ENCODE peak calls at places on chromosome 14, in seven cellular contexts. E is coronary artery, W is transverse colon, F is upper lobe of right lung, U is ovary, G is OCI-LY7, H is IMR-90. Y is an unnamed sample.

GRCh38 chr14:101116065-101116464 is 212.5 kb upstream of the RTL1 start:
- DNase-seq in H (no peak), U (no peak), G (no peak), F (no peak), W (no peak), E (no peak), Y (no peak)

GRCh38 chr14:29339491-29339890 is 572.9 kb downstream of the FOXG1 start:
- DNase-seq in E (no peak), W (no peak), F (no peak), G (no peak), U (no peak), H (peak; percentile 26), Y (no peak)

GRCh38 chr14:77025744-77026165 is 2.8 kb downstream of the IRF2BPL start:
- DNase-seq in U (peak; percentile 50), E (no peak), H (no peak), W (no peak), G (no peak), F (peak; percentile 71), Y (peak; percentile 31)

GRCh38 chr14:37590096-37590809 is 4.8 kb downstream of the FOXA1 start:
- DNase-seq in H (no peak), G (no peak), F (no peak), W (no peak), U (no peak), E (no peak), Y (no peak)

GRCh38 chr14:87990687-87991086 is 2.3 kb downstream of the GALC start:
- DNase-seq in E (no peak), H (no peak), G (no peak), W (no peak), U (no peak), F (no peak), Y (no peak)

GRCh38 chr14:85461432-85462133 is 68.4 kb upstream of the FLRT2 start:
- DNase-seq in W (no peak), F (no peak), U (no peak), G (no peak), H (no peak), E (no peak), Y (no peak)

GRCh38 chr14:95527392-95528002 is 7.4 kb upstream of the GLRX5 start:
- DNase-seq in H (peak; percentile 84), U (peak; percentile 70), W (peak; percentile 65), F (no peak), G (peak; percentile 66), E (no peak), Y (no peak)

GRCh38 chr14:102988054-102988453 is 65.6 kb downstream of the AMN start:
- DNase-seq in U (no peak), H (no peak), F (no peak), G (no peak), E (no peak), W (no peak), Y (no peak)

GRCh38 chr14:38808734-38809455 is 294.1 kb downstream of the SEC23A start:
- DNase-seq in U (no peak), F (no peak), E (no peak), W (peak; percentile 86), G (no peak), H (no peak), Y (no peak)

DNA sequence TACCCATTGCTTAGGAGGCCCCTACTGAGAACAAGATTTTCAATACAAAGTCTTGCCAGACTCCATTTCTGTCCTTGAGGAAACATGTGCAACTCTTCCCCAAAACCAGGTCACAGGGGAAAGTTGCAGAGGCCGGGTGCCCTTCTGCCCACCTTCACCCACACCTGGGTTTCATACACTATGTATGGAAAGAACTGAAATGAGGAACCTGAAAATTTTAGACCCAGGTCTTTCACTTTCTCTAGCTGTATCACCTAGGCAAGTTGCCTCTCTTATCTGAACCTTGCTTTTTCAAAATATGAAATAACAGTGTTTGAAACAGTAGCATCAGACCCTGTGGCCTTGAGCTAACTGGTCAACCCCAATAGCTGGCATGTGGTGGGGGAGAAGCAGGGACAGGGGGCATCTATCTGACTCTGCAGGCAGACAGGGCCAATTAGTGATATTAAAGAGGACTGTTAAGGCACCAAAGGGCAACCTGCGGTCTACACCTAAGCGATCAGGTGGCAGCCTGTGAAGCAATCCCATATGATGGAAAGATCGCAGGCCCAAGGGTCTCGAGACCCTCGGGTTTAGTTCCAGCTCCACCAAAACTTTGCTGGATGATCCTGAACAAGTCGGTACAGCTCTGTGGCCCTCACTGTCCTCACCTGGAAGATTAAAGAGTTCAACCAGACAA is 346.5 kb downstream of the BCL11B start:
- DNase-seq in F (no peak), U (no peak), E (no peak), H (no peak), G (peak; percentile 52), W (no peak), Y (no peak)
- H3K27ac ChIP-seq in F (no peak overlapping the region), U (no peak overlapping the region), E (no peak overlapping the region), H (no peak overlapping the region), G (peak overlapping the region; percentile 62), W (no peak overlapping the region), Y (no peak overlapping the region)

GRCh38 chr14:69616408-69616773 is 5.0 kb downstream of the SUSD6 start:
- DNase-seq in F (no peak), G (no peak), E (no peak), U (no peak), W (no peak), H (no peak), Y (no peak)
- H3K4me3 ChIP-seq in F (peak overlapping the region; percentile 23), G (peak overlapping the region; percentile 78), E (peak overlapping the region; percentile 49), U (no peak overlapping the region), W (no peak overlapping the region), H (peak overlapping the region; percentile 23), Y (peak overlapping the region; percentile 49)

DNA sequence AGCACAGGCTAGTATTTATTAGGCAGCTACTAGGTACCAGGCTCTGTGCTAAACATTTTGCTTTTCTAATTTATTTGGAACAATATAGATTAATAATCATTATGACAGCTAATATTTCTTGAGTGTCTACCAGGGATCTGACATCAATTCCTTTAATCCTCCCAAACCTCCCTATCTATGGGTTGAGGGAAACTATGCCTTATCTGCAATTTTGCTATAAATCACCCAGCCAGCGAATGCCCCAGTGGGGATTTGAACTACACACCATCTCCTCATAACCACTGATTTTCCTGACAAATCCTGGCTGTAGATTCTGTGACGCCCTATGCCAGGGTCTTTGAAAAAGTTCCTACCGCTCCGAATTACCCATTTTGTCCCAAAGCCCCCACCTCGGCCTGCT is 21.4 kb upstream of the PLEKHG3 start:
- DNase-seq in H (no peak), W (no peak), G (no peak), E (no peak), F (no peak), U (no peak), Y (no peak)
- TF ChIP-seq CTCF in H (no peak), W (no peak), G (no peak), E (no peak), F (no peak), U (no peak), Y (no peak)

GRCh38 chr14:96903444-96904023 is 106.4 kb downstream of the VRK1 start:
- DNase-seq in F (no peak), U (no peak), G (no peak), E (no peak), W (no peak), H (no peak), Y (no peak)
- H3K27ac ChIP-seq in F (no peak overlapping the region), U (no peak overlapping the region), G (no peak overlapping the region), E (no peak overlapping the region), W (no peak overlapping the region), H (no peak overlapping the region), Y (no peak overlapping the region)

DNA sequence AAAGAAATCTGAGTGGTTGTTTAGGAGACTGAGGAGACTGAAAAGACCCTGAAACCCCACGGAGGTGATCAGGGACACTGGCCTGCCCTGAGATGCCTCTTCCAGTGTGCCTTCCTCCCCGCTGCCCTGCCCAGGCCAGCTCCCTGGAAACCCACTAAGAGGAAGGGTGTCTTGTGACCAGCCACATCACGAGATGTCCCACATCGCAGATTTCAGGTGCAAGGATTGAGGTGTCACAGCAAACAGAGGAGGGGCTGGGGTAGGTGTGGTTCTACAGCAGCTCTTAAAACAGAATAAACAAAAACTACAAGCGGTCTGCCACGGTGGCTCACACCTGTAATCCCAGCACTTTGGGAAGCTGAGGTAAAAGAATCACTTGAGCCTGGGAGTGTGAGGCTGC is 184.3 kb upstream of the C14orf180 start:
- DNase-seq in W (no peak), G (no peak), E (no peak), H (no peak), U (peak; percentile 4), F (no peak), Y (no peak)
- H3K4me3 ChIP-seq in W (no peak overlapping the region), G (no peak overlapping the region), E (no peak overlapping the region), H (no peak overlapping the region), U (no peak overlapping the region), F (no peak overlapping the region), Y (no peak overlapping the region)

GRCh38 chr14:104550849-104551728 is 28.5 kb upstream of the C14orf180 start:
- DNase-seq in W (no peak), F (peak; percentile 49), U (no peak), H (no peak), G (no peak), E (no peak), Y (no peak)
- TF ChIP-seq CTCF in W (no peak), F (no peak), U (no peak), H (no peak), G (no peak), E (no peak), Y (no peak)

DNA sequence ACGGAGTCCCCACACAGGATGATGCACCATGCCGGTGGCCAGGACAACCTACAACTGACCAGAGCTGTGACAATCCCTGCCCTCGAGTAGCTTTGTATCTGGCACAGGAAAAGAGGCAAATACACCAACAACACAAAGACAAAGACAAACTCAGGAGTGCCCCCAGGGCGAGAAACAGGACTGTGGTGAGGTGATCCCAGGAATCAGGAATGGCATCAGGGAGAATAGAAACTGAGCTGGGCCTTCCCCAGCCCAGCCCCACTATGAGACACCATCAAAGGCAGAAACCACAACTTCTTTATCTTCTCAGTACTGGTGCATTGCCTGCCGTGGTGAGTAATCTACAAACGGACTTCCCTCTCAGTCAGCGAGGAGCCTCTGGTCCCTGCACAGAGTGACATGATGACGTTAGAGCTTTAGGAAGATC is 157.7 kb downstream of the TTC7B start:
- DNase-seq in F (no peak), U (no peak), W (no peak), G (no peak), E (no peak), H (peak; percentile 85), Y (no peak)
- H3K27ac ChIP-seq in F (no peak overlapping the region), U (no peak overlapping the region), W (no peak overlapping the region), G (no peak overlapping the region), E (no peak overlapping the region), H (no peak overlapping the region), Y (no peak overlapping the region)

GRCh38 chr14:96797943-96798349 is 764 bp downstream of the VRK1 start:
- DNase-seq in W (no peak), G (peak; percentile 70), E (no peak), H (no peak), F (no peak), U (peak; percentile 16), Y (no peak)
- H3K4me3 ChIP-seq in W (peak overlapping the region; percentile 95), G (peak overlapping the region; percentile 94), E (peak overlapping the region; percentile 74), H (peak overlapping the region; percentile 67), F (peak overlapping the region; percentile 78), U (peak overlapping the region; percentile 62), Y (peak overlapping the region; percentile 96)